ENCODE peak calls at places on chromosomes 4 and X, in nine cellular contexts. X is DND-41, V is endodermal cell, T is HepG2, J is HCT116, S is AG04450, W is lower lobe of right lung, L is cardiac fibroblast, I is IMR-90. R is an unnamed sample.

GRCh38 chrX:70508296-70508911 is 63.8 kb downstream of the DLG3 start:
- DNase-seq in X (no peak), W (no peak), S (no peak), J (no peak), I (peak), V (peak), L (peak), T (peak), R (peak)

GRCh38 chrX:70453024-70453618 is 8.5 kb downstream of the DLG3 start:
- DNase-seq in L (no peak), T (no peak), W (no peak), I (no peak), V (no peak), J (no peak), S (no peak), X (no peak), R (no peak)

GRCh38 chr4:145566086-145566708 is 53.0 kb upstream of the MMAA start:
- DNase-seq in S (no peak), V (no peak), W (no peak), J (no peak), I (no peak), L (no peak), X (no peak), T (no peak), R (no peak)

GRCh38 chr4:6781113-6781512 is 1.4 kb upstream of the KIAA0232 start:
- DNase-seq in S (no peak), T (no peak), V (no peak), W (no peak), L (no peak), J (no peak), X (no peak), I (no peak), R (no peak)

GRCh38 chr4:42280327-42281095 is 116.8 kb upstream of the SHISA3 start:
- DNase-seq in W (no peak), L (peak), X (peak), T (no peak), J (peak), I (peak), V (peak), S (no peak), R (no peak)

GRCh38 chrX:23195097-23195496 is 139.6 kb upstream of the PTCHD1 start:
- DNase-seq in T (no peak), S (no peak), W (no peak), V (no peak), L (no peak), J (no peak), I (no peak), X (no peak), R (no peak)

GRCh38 chrX:113470166-113470565 is 629.5 kb upstream of the AMOT start:
- DNase-seq in J (no peak), W (no peak), S (no peak), I (no peak), X (no peak), T (no peak), L (no peak), V (no peak), R (no peak)

GRCh38 chr4:132557660-132558059 is 591.4 kb upstream of the PCDH10 start:
- DNase-seq in X (no peak), L (no peak), W (no peak), S (no peak), V (no peak), I (no peak), T (no peak), J (peak), R (no peak)

GRCh38 chr4:186236126-186236525 is 8.8 kb downstream of the KLKB1 start:
- DNase-seq in W (no peak), S (no peak), X (no peak), V (no peak), I (no peak), J (no peak), T (no peak), L (no peak), R (no peak)

GRCh38 chr4:69849297-69849696 is 10.6 kb downstream of the SULT1E1 start:
- DNase-seq in I (no peak), L (no peak), V (no peak), X (no peak), S (no peak), T (no peak), J (no peak), W (no peak), R (no peak)

GRCh38 chr4:185211035-185211434 is 1.6 kb downstream of the SNX25 start:
- DNase-seq in I (peak), T (no peak), S (no peak), W (no peak), X (no peak), J (no peak), L (peak), V (no peak), R (no peak)

GRCh38 chr4:156977435-156978160 is 6.0 kb upstream of the PDGFC start:
- DNase-seq in T (no peak), L (peak), W (no peak), X (no peak), I (peak), V (no peak), S (peak), J (no peak), R (no peak)

GRCh38 chrX:131058136-131058868 is at the start of gene ARHGAP36:
- DNase-seq in X (no peak), W (no peak), L (no peak), S (no peak), V (peak), T (no peak), J (no peak), I (no peak), R (no peak)

GRCh38 chr4:73853246-73853704 is at the start of gene PF4V1:
- DNase-seq in W (peak), V (peak), L (no peak), S (no peak), I (no peak), J (no peak), X (no peak), T (no peak), R (no peak)

GRCh38 chrX:28133763-28134162 is 152.5 kb upstream of the DCAF8L1 start:
- DNase-seq in W (no peak), L (no peak), V (no peak), J (no peak), I (no peak), T (no peak), X (no peak), S (no peak), R (no peak)

GRCh38 chr4:176313596-176314341 is 6.0 kb upstream of the SPCS3 start:
- DNase-seq in J (no peak), V (no peak), I (no peak), W (no peak), L (no peak), T (no peak), S (no peak), X (no peak), R (no peak)

GRCh38 chr4:2333356-2333841 is 71.5 kb upstream of the MXD4 start:
- DNase-seq in W (peak), I (no peak), T (no peak), L (no peak), S (no peak), X (no peak), V (peak), J (no peak), R (no peak)

GRCh38 chrX:119505945-119506344 is 37.7 kb downstream of the SLC25A5 start:
- DNase-seq in J (no peak), V (no peak), T (peak), X (no peak), I (no peak), S (no peak), L (no peak), W (no peak), R (no peak)

GRCh38 chr4:77072195-77072753 is 3.5 kb downstream of the CCNI start:
- DNase-seq in I (no peak), J (no peak), W (no peak), T (peak), V (no peak), S (no peak), L (no peak), X (no peak), R (no peak)

GRCh38 chr4:105894570-105895323 is 524 bp upstream of the NPNT start:
- DNase-seq in V (no peak), S (no peak), W (peak), X (no peak), T (no peak), I (no peak), J (peak), L (no peak), R (peak)

DNA sequence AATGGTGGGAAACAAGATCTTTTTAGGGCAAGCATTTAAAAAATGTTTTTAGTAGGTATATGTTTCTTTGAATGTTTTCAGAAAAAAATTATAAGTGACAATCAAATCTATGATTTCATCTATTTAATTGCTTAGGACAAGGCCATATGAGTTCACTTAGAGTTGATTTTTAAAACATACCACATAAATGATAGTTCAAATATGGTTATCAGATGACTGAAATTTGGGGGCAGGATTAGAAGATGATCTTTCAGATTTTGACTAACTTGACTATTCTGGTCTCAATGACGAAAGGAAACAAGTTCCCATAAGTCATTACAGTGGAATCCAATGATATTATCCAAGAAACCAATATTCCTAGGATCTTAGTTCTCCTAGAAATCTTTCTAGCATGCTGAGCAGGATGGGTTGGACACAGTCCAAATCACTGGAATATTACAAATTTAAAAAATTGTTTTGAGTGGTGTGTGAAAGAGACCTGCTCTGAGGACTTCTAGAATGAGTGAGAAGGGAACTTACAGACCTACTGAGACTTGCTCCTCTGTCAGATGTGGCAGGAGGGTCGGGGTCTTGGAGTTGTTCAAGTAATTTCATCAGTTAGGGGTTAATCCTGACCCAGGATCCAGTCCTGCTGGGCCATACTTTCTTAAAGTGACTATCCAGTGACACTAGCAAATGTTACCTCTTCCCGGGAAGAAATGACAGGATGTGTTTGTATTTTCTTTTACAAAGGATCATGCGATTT is 20.0 kb downstream of the RHOH start:
- DNase-seq in S (no peak), L (no peak), X (no peak), W (no peak), T (no peak), I (no peak), V (no peak), J (no peak), R (no peak)
- H3K4me3 ChIP-seq in S (no peak), L (no peak), X (no peak), W (no peak), T (no peak), I (no peak), V (no peak), J (no peak), R (no peak)

GRCh38 chr4:151204925-151205524 is 71.9 kb upstream of the PRSS48 start:
- DNase-seq in S (no peak), X (no peak), I (no peak), V (no peak), W (no peak), T (peak), L (peak), J (no peak), R (no peak)
- TF ChIP-seq CTCF in S (no peak), X (no peak), I (no peak), V (no peak), W (no peak), T (no peak), L (no peak), J (no peak), R (no peak)

DNA sequence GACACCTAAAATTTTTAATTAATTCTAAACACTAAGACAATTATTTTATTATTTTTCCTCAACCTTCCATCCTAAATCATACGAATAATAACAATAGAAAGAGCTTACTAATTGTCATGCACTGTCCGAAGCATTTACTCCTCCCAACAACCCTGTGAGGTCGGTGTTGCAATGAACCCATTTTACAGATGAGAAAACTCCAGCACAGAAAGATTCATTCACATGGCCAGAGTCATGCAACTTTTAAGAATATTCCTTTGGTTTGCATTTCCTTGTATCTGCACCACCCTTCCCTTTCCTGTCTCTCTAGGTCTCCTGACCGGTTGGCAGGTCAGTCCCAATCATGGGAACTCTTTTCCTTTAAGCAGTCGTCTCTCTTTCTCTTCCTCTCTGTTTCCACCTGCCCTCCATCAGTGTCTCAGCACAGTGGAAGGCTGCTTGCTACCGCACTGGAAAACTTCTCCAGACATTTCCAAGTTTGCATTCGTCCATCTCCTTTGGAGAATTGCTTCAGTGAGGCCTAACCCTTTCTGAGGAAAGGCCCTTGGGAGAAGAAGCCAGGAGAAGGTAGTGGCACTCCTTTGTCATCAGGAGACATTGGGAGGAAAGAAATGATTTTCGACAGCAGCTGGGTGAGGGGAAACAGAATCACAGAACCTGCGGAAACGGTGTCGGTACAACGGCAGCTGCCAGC is 1.9 kb upstream of the TMSB4X start:
- DNase-seq in I (no peak), V (no peak), L (peak), J (no peak), X (no peak), T (no peak), W (no peak), S (no peak), R (no peak)
- H3K4me3 ChIP-seq in I (no peak), V (no peak), L (no peak), J (no peak), X (peak), T (no peak), W (peak), S (no peak), R (peak)

GRCh38 chr4:20305976-20306375 is 54.3 kb downstream of the SLIT2 start:
- DNase-seq in S (peak), W (no peak), X (no peak), T (no peak), V (no peak), L (peak), I (peak), J (no peak), R (no peak)
- TF ChIP-seq CTCF in S (peak), W (no peak), X (peak), T (no peak), V (no peak), L (peak), I (peak), J (no peak), R (no peak)

GRCh38 chr4:139900964-139901376 is 235.4 kb downstream of the MGST2 start:
- DNase-seq in T (no peak), J (no peak), L (peak), S (no peak), V (no peak), I (peak), W (no peak), X (no peak), R (no peak)
- H3K4me3 ChIP-seq in T (no peak), J (no peak), L (no peak), S (no peak), V (no peak), I (no peak), W (no peak), X (no peak), R (no peak)

DNA sequence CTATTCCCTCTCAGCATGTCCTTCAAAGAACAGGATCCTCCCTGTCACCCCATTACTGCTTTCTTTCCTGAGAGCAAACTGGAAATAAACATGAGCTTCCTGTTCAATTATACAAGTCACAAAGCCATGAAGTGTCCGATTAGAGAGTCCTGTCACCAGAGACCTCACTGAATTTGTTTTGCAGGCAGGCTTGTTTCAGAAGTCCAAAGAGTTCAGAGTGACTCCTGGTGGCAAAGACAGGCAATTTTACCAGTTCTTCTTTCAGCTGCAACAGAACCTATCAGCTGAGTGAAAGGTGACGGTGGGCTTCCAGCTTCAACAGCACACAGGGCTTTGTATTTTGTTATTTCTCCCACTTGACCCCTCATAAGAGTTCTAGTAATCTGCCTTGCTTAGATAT is 6.4 kb downstream of the ELK1 start:
- DNase-seq in T (no peak), V (no peak), I (peak), X (no peak), L (peak), W (no peak), J (no peak), S (no peak), R (no peak)
- TF ChIP-seq CTCF in T (peak), V (peak), I (peak), X (peak), L (peak), W (peak), J (peak), S (peak), R (no peak)